ENCODE peak calls at places on chromosomes 2 and 18, in ten cellular contexts. One of them, this sample, is unnamed.

GRCh38 chr2:6231166-6231565 is 539.0 kb downstream of the SOX11 start:
- ATAC-seq in mucosa of descending colon: no peak
- ATAC-seq in activated T-helper 17 cell treated with anti-CD3 and anti-CD28 coated beads, Interleukin-2, amount 50 U/mL, for 72 hours: no peak
- ATAC-seq in right lobe of liver: no peak
- ATAC-seq in body of pancreas: no peak
- ATAC-seq in CD4-positive, alpha-beta T cell: no peak
- ATAC-seq in sciatic nerve: no peak
- ATAC-seq in K562: no peak
- ATAC-seq in left cardiac atrium: no peak
- ATAC-seq in A549: no peak
- ATAC-seq in this sample: no peak

GRCh38 chr2:206085742-206086445 is at the start of gene INO80D:
- ATAC-seq in activated T-helper 17 cell treated with anti-CD3 and anti-CD28 coated beads, Interleukin-2, amount 50 U/mL, for 72 hours: peak
- ATAC-seq in right lobe of liver: peak
- ATAC-seq in K562: peak
- ATAC-seq in sciatic nerve: peak
- ATAC-seq in CD4-positive, alpha-beta T cell: peak
- ATAC-seq in A549: peak
- ATAC-seq in body of pancreas: peak
- ATAC-seq in left cardiac atrium: peak
- ATAC-seq in mucosa of descending colon: peak
- ATAC-seq in this sample: peak

GRCh38 chr2:196242131-196242620 is 70.8 kb upstream of the STK17B start:
- ATAC-seq in CD4-positive, alpha-beta T cell: peak
- ATAC-seq in K562: no peak
- ATAC-seq in right lobe of liver: peak
- ATAC-seq in activated T-helper 17 cell treated with anti-CD3 and anti-CD28 coated beads, Interleukin-2, amount 50 U/mL, for 72 hours: peak
- ATAC-seq in left cardiac atrium: peak
- ATAC-seq in mucosa of descending colon: peak
- ATAC-seq in body of pancreas: peak
- ATAC-seq in A549: no peak
- ATAC-seq in sciatic nerve: peak
- ATAC-seq in this sample: no peak

GRCh38 chr18:8998481-8999217 is 103.8 kb upstream of the NDUFV2 start:
- ATAC-seq in CD4-positive, alpha-beta T cell: no peak
- ATAC-seq in sciatic nerve: no peak
- ATAC-seq in activated T-helper 17 cell treated with anti-CD3 and anti-CD28 coated beads, Interleukin-2, amount 50 U/mL, for 72 hours: no peak
- ATAC-seq in A549: no peak
- ATAC-seq in right lobe of liver: peak
- ATAC-seq in body of pancreas: peak
- ATAC-seq in K562: peak
- ATAC-seq in left cardiac atrium: peak
- ATAC-seq in mucosa of descending colon: no peak
- ATAC-seq in this sample: peak

GRCh38 chr2:94762600-94762999 is 108.6 kb upstream of the TEKT4 start:
- ATAC-seq in right lobe of liver: no peak
- ATAC-seq in sciatic nerve: no peak
- ATAC-seq in body of pancreas: no peak
- ATAC-seq in activated T-helper 17 cell treated with anti-CD3 and anti-CD28 coated beads, Interleukin-2, amount 50 U/mL, for 72 hours: no peak
- ATAC-seq in mucosa of descending colon: no peak
- ATAC-seq in left cardiac atrium: no peak
- ATAC-seq in CD4-positive, alpha-beta T cell: no peak
- ATAC-seq in K562: no peak
- ATAC-seq in A549: no peak
- ATAC-seq in this sample: no peak

GRCh38 chr18:71809711-71810110 is 734.4 kb downstream of the CBLN2 start:
- ATAC-seq in right lobe of liver: no peak
- ATAC-seq in K562: no peak
- ATAC-seq in left cardiac atrium: no peak
- ATAC-seq in body of pancreas: no peak
- ATAC-seq in sciatic nerve: no peak
- ATAC-seq in mucosa of descending colon: no peak
- ATAC-seq in activated T-helper 17 cell treated with anti-CD3 and anti-CD28 coated beads, Interleukin-2, amount 50 U/mL, for 72 hours: no peak
- ATAC-seq in CD4-positive, alpha-beta T cell: no peak
- ATAC-seq in A549: no peak
- ATAC-seq in this sample: no peak

GRCh38 chr2:146451972-146452371 is 1392.9 kb upstream of the ACVR2A start:
- ATAC-seq in left cardiac atrium: no peak
- ATAC-seq in K562: no peak
- ATAC-seq in mucosa of descending colon: no peak
- ATAC-seq in body of pancreas: no peak
- ATAC-seq in right lobe of liver: no peak
- ATAC-seq in activated T-helper 17 cell treated with anti-CD3 and anti-CD28 coated beads, Interleukin-2, amount 50 U/mL, for 72 hours: no peak
- ATAC-seq in A549: no peak
- ATAC-seq in sciatic nerve: no peak
- ATAC-seq in CD4-positive, alpha-beta T cell: no peak
- ATAC-seq in this sample: no peak

GRCh38 chr2:28325567-28326468 is 66.8 kb upstream of the FOSL2 start:
- ATAC-seq in activated T-helper 17 cell treated with anti-CD3 and anti-CD28 coated beads, Interleukin-2, amount 50 U/mL, for 72 hours: peak
- ATAC-seq in CD4-positive, alpha-beta T cell: no peak
- ATAC-seq in K562: no peak
- ATAC-seq in A549: peak
- ATAC-seq in left cardiac atrium: no peak
- ATAC-seq in right lobe of liver: no peak
- ATAC-seq in sciatic nerve: no peak
- ATAC-seq in body of pancreas: no peak
- ATAC-seq in mucosa of descending colon: no peak
- ATAC-seq in this sample: no peak

This sample was measured in SK-N-SH treated with all-trans-retinoic acid at 6 μM for 48 hours.